ENCODE peak calls at places on chromosomes 11 and 22, in nine cellular contexts. S, E, L, U, M, Q, F, I and P are unnamed samples.

GRCh38 chr11:721913-722811 is 16.1 kb downstream of the EPS8L2 start:
- DNase-seq in Q (no peak), E (no peak), U (peak; percentile 31), M (no peak), F (peak; percentile 28), I (no peak), S (peak; percentile 50), L (peak; percentile 36), P (no peak)

GRCh38 chr11:32210601-32211000 is 119.7 kb downstream of the RCN1 start:
- DNase-seq in S (no peak), M (peak; percentile 39), Q (no peak), E (peak; percentile 32), I (no peak), U (no peak), L (no peak), F (no peak), P (no peak)

GRCh38 chr11:93587858-93588581 is 44.8 kb upstream of the SMCO4 start:
- DNase-seq in Q (no peak), L (no peak), E (no peak), M (no peak), F (no peak), S (no peak), I (no peak), U (no peak), P (no peak)

GRCh38 chr11:122020902-122021301 is 95.1 kb downstream of the BLID start:
- DNase-seq in I (no peak), L (no peak), M (peak; percentile 4), Q (no peak), S (no peak), E (peak; percentile 45), U (no peak), F (no peak), P (no peak)

GRCh38 chr11:35412285-35412684 is 7.1 kb downstream of the SLC1A2 start:
- DNase-seq in E (no peak), I (no peak), F (no peak), S (no peak), Q (no peak), U (no peak), L (no peak), M (peak; percentile 25), P (no peak)

GRCh38 chr11:1560618-1561251 is 11.3 kb downstream of the DUSP8 start:
- DNase-seq in I (no peak), L (peak; percentile 35), Q (no peak), E (no peak), M (no peak), S (no peak), F (no peak), U (no peak), P (no peak)

GRCh38 chr11:77669848-77670511 is 32.4 kb upstream of the CLNS1A start:
- DNase-seq in I (no peak), U (no peak), S (no peak), M (peak; percentile 65), E (no peak), Q (no peak), F (no peak), L (no peak), P (peak; percentile 76)

GRCh38 chr22:33605201-33605600 is 315.1 kb downstream of the LARGE1 start:
- DNase-seq in M (no peak), S (no peak), F (no peak), I (no peak), E (no peak), L (no peak), U (no peak), Q (no peak), P (no peak)

GRCh38 chr11:21888814-21889213 is 304.1 kb upstream of the ANO5 start:
- DNase-seq in M (peak; percentile 75), F (no peak), E (no peak), L (no peak), Q (no peak), U (no peak), S (no peak), I (no peak), P (no peak)

GRCh38 chr11:66542362-66542761 is 3.5 kb downstream of the ZDHHC24 start:
- DNase-seq in Q (no peak), M (no peak), I (no peak), L (no peak), F (no peak), S (no peak), E (peak; percentile 33), U (no peak), P (no peak)

GRCh38 chr11:2249191-2249916 is 21.0 kb downstream of the ASCL2 start:
- DNase-seq in L (no peak), M (no peak), E (no peak), S (no peak), Q (no peak), F (no peak), U (no peak), I (no peak), P (no peak)

GRCh38 chr11:105670811-105671210 is 60.9 kb downstream of the GRIA4 start:
- DNase-seq in Q (no peak), F (no peak), U (no peak), I (no peak), M (no peak), S (no peak), L (no peak), E (no peak), P (no peak)